ENCODE peak calls at places on chromosome 5, in eight cellular contexts. T is fibroblast of lung; F is CD8-positive, alpha-beta T cell; Q is NT2/D1; M is PC-9; A is iPS DF 6.9; C is neural progenitor cell; H is cardiac muscle cell. W is an unnamed sample.

GRCh38 chr5:72402381-72402890 is 82.3 kb downstream of the PTCD2 start:
- DNase-seq in A (no peak), F (no peak), T (peak), M (no peak), C (no peak), H (no peak), Q (no peak), W (no peak)

GRCh38 chr5:170861855-170862766 is at the start of gene RANBP17:
- DNase-seq in Q (peak), M (peak), T (peak), F (no peak), A (peak), C (peak), H (peak), W (no peak)

GRCh38 chr5:172380992-172381643 is 73.2 kb downstream of the SH3PXD2B start:
- DNase-seq in F (no peak), M (no peak), C (no peak), H (peak), Q (no peak), T (peak), A (no peak), W (no peak)

GRCh38 chr5:61159070-61159469 is 3.2 kb downstream of the SMIM15 start:
- DNase-seq in F (no peak), M (no peak), T (no peak), Q (no peak), A (no peak), C (no peak), H (no peak), W (no peak)

GRCh38 chr5:104198156-104198555 is 635.6 kb upstream of the NUDT12 start:
- DNase-seq in A (no peak), M (no peak), T (no peak), Q (no peak), C (no peak), F (no peak), H (no peak), W (no peak)

GRCh38 chr5:3047212-3047774 is 295.8 kb upstream of the IRX2 start:
- DNase-seq in C (no peak), F (no peak), M (no peak), T (no peak), A (no peak), Q (no peak), H (no peak), W (no peak)

GRCh38 chr5:16542275-16542674 is 74.5 kb downstream of the RETREG1 start:
- DNase-seq in M (no peak), F (no peak), Q (no peak), H (no peak), A (no peak), T (no peak), C (no peak), W (no peak)

GRCh38 chr5:55437859-55438206 is 96.9 kb downstream of the PLPP1 start:
- DNase-seq in M (peak), F (no peak), C (no peak), T (no peak), H (no peak), Q (no peak), A (no peak), W (peak)

GRCh38 chr5:72523960-72524582 is 16.9 kb upstream of the ZNF366 start:
- DNase-seq in Q (peak), M (no peak), T (peak), A (no peak), C (peak), F (no peak), H (peak), W (peak)

GRCh38 chr5:144122641-144123040 is 47.8 kb downstream of the YIPF5 start:
- DNase-seq in M (no peak), Q (no peak), F (no peak), A (no peak), T (no peak), C (no peak), H (no peak), W (no peak)
- H3K4me3 ChIP-seq in M (no peak), Q (no peak), F (no peak), A (no peak), T (no peak), C (no peak), H (no peak), W (no peak)

GRCh38 chr5:99945706-99946442 is 589.3 kb upstream of the FAM174A start:
- DNase-seq in H (no peak), A (no peak), Q (no peak), C (no peak), F (no peak), T (no peak), M (no peak), W (no peak)
- H3K4me3 ChIP-seq in H (no peak), A (no peak), Q (no peak), C (no peak), F (no peak), T (no peak), M (no peak), W (no peak)

DNA sequence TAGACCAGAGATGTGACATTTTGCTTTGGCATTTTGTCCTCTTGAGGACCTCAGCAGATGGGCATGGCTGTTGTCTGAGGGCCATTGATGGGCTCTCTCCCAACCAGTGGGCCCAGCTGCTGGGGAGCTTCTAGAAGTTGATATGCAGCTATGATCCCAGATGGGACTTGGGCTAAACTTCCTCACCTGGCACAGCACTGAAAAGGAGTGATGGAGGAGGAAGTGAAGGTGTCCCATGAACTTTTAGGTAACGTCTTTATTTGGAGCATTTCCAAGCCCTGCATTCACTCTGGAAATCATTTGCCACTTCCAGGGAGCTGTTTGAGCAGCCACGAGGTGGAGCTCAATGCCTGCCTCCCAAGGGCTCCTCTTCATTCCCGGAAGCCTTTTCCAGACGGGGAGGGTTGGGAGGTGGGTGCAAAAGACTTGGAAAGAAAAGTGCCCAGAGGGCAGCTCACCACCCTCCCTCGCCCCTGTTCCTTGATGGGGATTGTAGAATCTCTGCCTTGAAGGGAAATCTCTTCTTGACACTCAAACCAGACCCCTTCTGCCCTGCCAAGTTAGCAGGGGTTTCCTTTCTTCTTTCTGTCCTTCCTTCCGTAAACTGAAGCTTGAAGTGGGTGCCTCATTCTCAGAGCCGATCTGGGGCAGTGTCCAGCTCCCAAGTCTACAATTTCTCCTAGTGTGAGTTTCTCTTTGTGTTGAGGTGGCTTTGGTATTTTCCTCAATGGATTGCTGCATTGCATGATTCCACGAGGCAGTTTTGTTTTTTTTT is 18.1 kb upstream of the NEUROG1 start:
- DNase-seq in F (no peak), C (peak), H (peak), T (peak), Q (no peak), M (peak), A (no peak), W (peak)
- H3K4me3 ChIP-seq in F (no peak), C (no peak), H (no peak), T (no peak), Q (no peak), M (peak), A (no peak), W (no peak)

DNA sequence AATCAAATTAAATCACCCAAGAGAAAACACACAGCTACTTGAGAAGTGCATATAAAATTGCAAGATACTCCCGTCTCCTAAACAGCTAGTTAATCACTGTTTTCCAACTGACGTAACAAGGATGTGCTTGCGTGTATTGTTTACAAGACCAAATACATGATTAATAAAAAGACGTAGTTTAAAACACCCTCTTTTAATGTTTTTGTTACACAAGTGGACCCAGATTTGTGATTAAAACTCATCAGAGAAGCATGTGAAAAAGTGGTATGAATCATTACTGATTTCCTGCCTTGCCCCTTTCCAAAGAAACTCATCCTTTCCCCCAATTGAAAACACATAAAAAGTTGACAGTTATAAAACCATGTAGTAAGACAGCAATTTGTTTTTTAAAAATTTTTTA is 61.6 kb upstream of the FST start:
- DNase-seq in H (peak), Q (no peak), T (peak), M (no peak), A (no peak), C (no peak), F (no peak), W (no peak)
- H3K4me3 ChIP-seq in H (no peak), Q (no peak), T (no peak), M (no peak), A (no peak), C (no peak), F (no peak), W (no peak)

GRCh38 chr5:65718576-65719310 is 3.2 kb downstream of the SGTB start:
- DNase-seq in C (no peak), F (no peak), H (no peak), A (no peak), Q (no peak), M (no peak), T (no peak), W (no peak)
- H3K4me3 ChIP-seq in C (no peak), F (peak), H (no peak), A (no peak), Q (no peak), M (no peak), T (no peak), W (no peak)